ENCODE peak calls at places on chromosomes 13 and 19, in four cellular contexts. Z is CD8-positive, alpha-beta T cell; W is NCI-H82; G is RWPE2. S is an unnamed sample.

GRCh38 chr19:49638360-49638759 is 1.6 kb downstream of the RRAS start:
- DNase-seq in Z (no peak), G (peak), W (peak), S (peak)

GRCh38 chr19:4660181-4660791 is 9.9 kb downstream of the MYDGF start:
- DNase-seq in Z (no peak), W (peak), G (no peak), S (peak)

GRCh38 chr13:46552302-46552680 is 679 bp upstream of the LRCH1 start:
- DNase-seq in Z (no peak), W (no peak), G (no peak), S (no peak)

GRCh38 chr19:48975947-48976847 is 11.1 kb downstream of the FTL start:
- DNase-seq in Z (no peak), W (peak), G (no peak), S (peak)

GRCh38 chr13:43786766-43787517 is at the start of gene ENOX1:
- DNase-seq in G (no peak), W (peak), Z (no peak), S (peak)

GRCh38 chr19:2594319-2594718 is 108.2 kb downstream of the GNG7 start:
- DNase-seq in W (no peak), Z (no peak), G (no peak), S (no peak)

GRCh38 chr19:6269101-6269886 is 10.5 kb downstream of the MLLT1 start:
- DNase-seq in W (peak), G (no peak), Z (no peak), S (no peak)

GRCh38 chr13:65829241-65830008 is 1400.7 kb downstream of the PCDH9 start:
- DNase-seq in W (no peak), Z (no peak), G (no peak), S (no peak)

GRCh38 chr19:43483281-43483680 is 17.9 kb upstream of the LYPD3 start:
- DNase-seq in Z (no peak), W (no peak), G (no peak), S (no peak)

GRCh38 chr13:49551245-49551644 is 34.1 kb downstream of the RCBTB1 start:
- DNase-seq in Z (no peak), W (no peak), G (no peak), S (no peak)

GRCh38 chr13:36154567-36155231 is 23.5 kb upstream of the DCLK1 start:
- DNase-seq in Z (no peak), W (no peak), G (no peak), S (peak)

GRCh38 chr13:112759834-112760233 is 70.0 kb downstream of the ATP11A start:
- DNase-seq in W (no peak), Z (no peak), G (no peak), S (no peak)

GRCh38 chr19:52231154-52231565 is 38.2 kb upstream of the ZNF766 start:
- DNase-seq in G (no peak), W (no peak), Z (no peak), S (peak)

GRCh38 chr19:19465436-19466070 is 49.8 kb downstream of the TSSK6 start:
- DNase-seq in Z (no peak), W (no peak), G (no peak), S (no peak)

GRCh38 chr13:32647926-32648325 is 61.7 kb downstream of the PDS5B start:
- DNase-seq in G (no peak), Z (no peak), W (no peak), S (peak)

GRCh38 chr13:25668345-25668744 is 296.6 kb downstream of the ATP8A2 start:
- DNase-seq in W (no peak), G (no peak), Z (no peak), S (no peak)

GRCh38 chr13:46761174-46761573 is 35.8 kb downstream of the ESD start:
- DNase-seq in W (no peak), G (no peak), Z (no peak), S (no peak)

GRCh38 chr13:99382428-99383133 is 75.4 kb upstream of the GPR183 start:
- DNase-seq in W (no peak), G (no peak), Z (no peak), S (no peak)

GRCh38 chr19:38975861-38976271 is 324 bp upstream of the FBXO17 start:
- DNase-seq in W (peak), G (no peak), Z (no peak), S (peak)

GRCh38 chr19:46776927-46777911 is 11.2 kb downstream of the SLC1A5 start:
- DNase-seq in Z (no peak), G (no peak), W (peak), S (peak)

GRCh38 chr19:31380854-31381253 is 31.6 kb upstream of the TSHZ3 start:
- DNase-seq in G (no peak), W (no peak), Z (no peak), S (no peak)

GRCh38 chr19:41264581-41265375 is 606 bp downstream of the HNRNPUL1 start:
- DNase-seq in W (peak), G (no peak), Z (peak), S (peak)

GRCh38 chr19:7849631-7850428 is 19.8 kb downstream of the EVI5L start:
- DNase-seq in W (no peak), G (peak), Z (no peak), S (no peak)

GRCh38 chr19:42282036-42282762 is 13.1 kb downstream of the CIC start:
- DNase-seq in Z (no peak), W (no peak), G (no peak), S (no peak)

GRCh38 chr19:16678498-16678897 is 17.6 kb downstream of the TMEM38A start:
- DNase-seq in G (no peak), W (no peak), Z (no peak), S (no peak)

GRCh38 chr13:43357435-43358065 is 334.2 kb downstream of the DNAJC15 start:
- DNase-seq in W (no peak), Z (no peak), G (no peak), S (no peak)

GRCh38 chr19:35021596-35021995 is 8.7 kb upstream of the SCN1B start:
- DNase-seq in W (no peak), Z (no peak), G (no peak), S (no peak)

GRCh38 chr13:75508002-75508548 is 26.1 kb upstream of the TBC1D4 start:
- DNase-seq in W (no peak), G (no peak), Z (no peak), S (no peak)

GRCh38 chr13:52356327-52356726 is 49.6 kb downstream of the THSD1 start:
- DNase-seq in G (no peak), Z (no peak), W (no peak), S (peak)

GRCh38 chr19:39480337-39481228 is at the start of gene TIMM50:
- DNase-seq in W (peak), Z (peak), G (peak), S (peak)

GRCh38 chr13:100399455-100399854 is 189.1 kb downstream of the GGACT start:
- DNase-seq in G (no peak), W (no peak), Z (no peak), S (no peak)

GRCh38 chr13:97275775-97276501 is 53.8 kb downstream of the MBNL2 start:
- DNase-seq in Z (no peak), W (no peak), G (no peak), S (no peak)

GRCh38 chr19:7348587-7349230 is at the start of gene ARHGEF18:
- DNase-seq in W (no peak), Z (peak), G (no peak), S (no peak)

GRCh38 chr19:7533281-7533819 is 2.2 kb upstream of the PNPLA6 start:
- DNase-seq in Z (no peak), W (no peak), G (no peak), S (peak)

S was measured in mesendoderm.